ENCODE peak calls at places on chromosomes 3 and 15, in ten cellular contexts. C is astrocyte, V is DND-41, D is aorta, H is A549, N is HepG2, R is esophagus squamous epithelium, Z is psoas muscle, B is right atrium auricular region, J is H9. T is an unnamed sample.

GRCh38 chr15:38275951-38276350 is 23.3 kb downstream of the SPRED1 start:
- DNase-seq in R (no peak), D (no peak), J (no peak), N (no peak), C (peak; percentile 49), H (no peak), Z (no peak), B (no peak), V (no peak), T (no peak)

GRCh38 chr3:173411288-173412064 is 13.9 kb downstream of the NLGN1 start:
- DNase-seq in V (no peak), Z (no peak), D (no peak), H (no peak), N (peak; percentile 9), C (peak; percentile 38), B (no peak), R (no peak), J (no peak), T (no peak)

GRCh38 chr15:94397377-94397776 is 166.0 kb downstream of the MCTP2 start:
- DNase-seq in R (no peak), C (no peak), D (no peak), N (no peak), H (no peak), V (no peak), B (no peak), J (no peak), Z (no peak), T (no peak)

GRCh38 chr3:64209866-64210609 is 15.2 kb downstream of the PRICKLE2 start:
- DNase-seq in R (no peak), J (no peak), D (peak; percentile 92), H (no peak), B (peak; percentile 90), C (peak; percentile 80), N (no peak), Z (peak; percentile 80), V (no peak), T (no peak)

GRCh38 chr3:16513141-16514020 is at the start of gene RFTN1:
- DNase-seq in C (peak; percentile 54), H (no peak), N (no peak), R (no peak), J (peak; percentile 45), V (peak; percentile 73), D (peak; percentile 81), Z (peak; percentile 56), B (no peak), T (no peak)

GRCh38 chr3:178097576-178097975 is 438.7 kb upstream of the KCNMB2 start:
- DNase-seq in B (no peak), D (no peak), Z (peak; percentile 19), J (no peak), V (no peak), N (no peak), R (no peak), H (no peak), C (peak; percentile 85), T (no peak)

GRCh38 chr3:192887047-192887446 is 30.6 kb downstream of the MB21D2 start:
- DNase-seq in H (no peak), R (no peak), N (peak; percentile 38), B (peak; percentile 69), Z (no peak), J (no peak), C (peak; percentile 97), V (no peak), D (no peak), T (no peak)

GRCh38 chr3:97559398-97559797 is 205.2 kb upstream of the ARL6 start:
- DNase-seq in Z (no peak), D (no peak), V (no peak), N (no peak), R (no peak), B (no peak), J (no peak), H (no peak), C (no peak), T (no peak)

GRCh38 chr3:187165144-187165543 is 25.8 kb upstream of the RPL39L start:
- DNase-seq in C (peak; percentile 37), D (no peak), B (no peak), N (peak; percentile 58), R (no peak), V (peak; percentile 11), Z (no peak), J (peak; percentile 80), H (peak; percentile 21), T (peak; percentile 76)

GRCh38 chr3:31704651-31705179 is 172.0 kb downstream of the STT3B start:
- DNase-seq in J (no peak), D (peak; percentile 68), Z (peak; percentile 50), B (peak; percentile 55), C (peak; percentile 51), R (no peak), V (peak; percentile 8), H (peak; percentile 62), N (no peak), T (no peak)

GRCh38 chr3:123584284-123584987 is 417 bp downstream of the HACD2 start:
- DNase-seq in Z (peak; percentile 60), V (no peak), R (no peak), H (peak; percentile 23), J (no peak), C (no peak), B (no peak), N (no peak), D (no peak), T (no peak)

GRCh38 chr3:16987141-16987540 is 102.4 kb downstream of the PLCL2 start:
- DNase-seq in D (no peak), C (no peak), H (no peak), V (no peak), B (no peak), J (no peak), R (no peak), N (no peak), Z (no peak), T (no peak)

GRCh38 chr3:45948409-45948808 is 5.1 kb downstream of the CXCR6 start:
- DNase-seq in C (peak; percentile 82), H (no peak), D (no peak), V (no peak), J (no peak), N (no peak), Z (no peak), R (no peak), B (no peak), T (no peak)

DNA sequence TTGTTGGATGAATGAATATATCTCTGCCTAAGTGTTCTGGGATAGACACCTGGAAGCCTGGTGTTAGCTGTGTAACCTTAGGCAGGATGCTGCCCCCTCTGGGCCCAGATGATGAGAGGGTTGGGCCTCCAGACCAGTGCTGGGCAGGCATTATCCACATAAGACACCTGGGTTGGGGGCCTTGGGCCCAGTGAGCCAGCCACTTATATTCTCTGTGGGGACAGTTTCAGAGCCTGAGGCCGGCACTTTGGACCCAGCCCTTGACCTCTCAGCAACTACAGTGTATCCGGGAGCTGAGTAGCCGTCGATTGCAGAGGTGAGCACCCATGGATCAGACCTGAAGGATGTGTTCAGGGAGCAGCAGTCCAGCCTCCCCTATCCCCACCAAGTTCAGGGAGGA is 2.2 kb downstream of the HEMK1 start:
- DNase-seq in H (no peak), B (no peak), D (no peak), J (no peak), N (no peak), Z (no peak), V (peak; percentile 45), C (no peak), R (no peak), T (no peak)
- H3K4me1 ChIP-seq in H (peaks cover 20% of the 10 kb centered on the region), B (no peaks in the 10 kb centered on the region), D (no peaks in the 10 kb centered on the region), J (no peaks in the 10 kb centered on the region), N (peaks cover 54% of the 10 kb centered on the region), Z (peaks cover 15% of the 10 kb centered on the region), V (peaks cover 88% of the 10 kb centered on the region), C (peaks cover 5% of the 10 kb centered on the region), R (peaks cover 9% of the 10 kb centered on the region), T (peaks cover 3% of the 10 kb centered on the region)

GRCh38 chr15:65259367-65259781 is 27.3 kb downstream of the PARP16 start:
- DNase-seq in V (no peak), H (no peak), B (peak; percentile 66), R (no peak), C (no peak), J (no peak), D (peak; percentile 51), Z (peak; percentile 62), N (no peak), T (no peak)
- H3K4me1 ChIP-seq in V (no peaks in the 10 kb centered on the region), H (no peaks in the 10 kb centered on the region), B (no peaks in the 10 kb centered on the region), R (no peaks in the 10 kb centered on the region), C (no peaks in the 10 kb centered on the region), J (no peaks in the 10 kb centered on the region), D (no peaks in the 10 kb centered on the region), Z (no peaks in the 10 kb centered on the region), N (peaks cover 6% of the 10 kb centered on the region), T (no peaks in the 10 kb centered on the region)

DNA sequence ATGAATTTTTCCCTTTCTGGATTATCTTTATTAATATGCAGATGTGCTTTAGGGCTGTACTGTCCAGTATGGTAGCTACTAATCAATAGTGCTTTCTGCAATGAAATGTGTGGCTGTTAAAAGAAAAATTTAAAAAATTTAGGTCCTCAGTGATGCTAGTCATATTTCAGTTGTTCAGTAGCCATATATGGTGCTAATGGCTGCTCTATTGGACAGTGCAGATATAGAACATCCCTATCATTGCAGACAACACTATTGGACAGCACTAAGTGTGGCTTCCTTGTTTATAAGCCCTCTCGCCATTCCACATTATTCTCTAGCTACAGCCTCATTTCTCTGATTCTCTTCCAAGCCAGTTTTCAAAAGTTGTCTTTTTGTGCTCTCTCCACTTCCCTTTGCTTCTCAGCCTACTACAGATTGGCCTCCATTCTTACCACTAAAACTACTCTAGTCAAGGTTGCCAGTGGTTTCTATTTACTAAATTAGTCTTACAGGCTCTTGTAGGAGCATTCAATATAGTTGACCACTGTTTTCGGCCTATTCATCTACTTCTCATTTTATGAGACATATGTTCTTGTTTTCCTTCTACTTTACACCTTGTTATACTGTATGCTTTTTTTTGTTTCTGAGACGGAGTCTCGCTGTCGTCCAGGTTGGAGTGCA is 9.5 kb downstream of the MAPK6 start:
- DNase-seq in Z (no peak), C (no peak), R (no peak), V (no peak), D (no peak), J (no peak), H (no peak), N (no peak), B (no peak), T (no peak)
- H3K4me1 ChIP-seq in Z (peaks cover 22% of the 10 kb centered on the region), C (peaks cover 3% of the 10 kb centered on the region), R (peaks cover 4% of the 10 kb centered on the region), V (no peaks in the 10 kb centered on the region), D (no peaks in the 10 kb centered on the region), J (peaks cover 2% of the 10 kb centered on the region), H (peaks cover 34% of the 10 kb centered on the region), N (peaks cover 55% of the 10 kb centered on the region), B (no peaks in the 10 kb centered on the region), T (no peaks in the 10 kb centered on the region)

GRCh38 chr15:75693501-75694240 is 19.0 kb downstream of the CSPG4 start:
- DNase-seq in B (no peak), Z (no peak), R (no peak), D (no peak), N (no peak), H (no peak), J (no peak), C (peak; percentile 77), V (no peak), T (no peak)

GRCh38 chr15:75694241-75695182 is 18.1 kb downstream of the CSPG4 start:
- DNase-seq in H (peak; percentile 71), B (peak; percentile 91), C (peak; percentile 98), Z (peak; percentile 83), V (peak; percentile 12), R (peak; percentile 15), N (peak; percentile 35), J (peak; percentile 74), D (peak; percentile 91), T (no peak)

GRCh38 chr15:75696303-75696657 is 16.4 kb downstream of the CSPG4 start:
- DNase-seq in J (no peak), V (no peak), R (no peak), N (no peak), H (no peak), B (no peak), D (no peak), C (no peak), Z (no peak), T (no peak)

GRCh38 chr15:75695634-75696302 is 16.9 kb downstream of the CSPG4 start:
- DNase-seq in J (no peak), H (no peak), R (no peak), C (no peak), V (no peak), N (no peak), B (no peak), D (no peak), Z (no peak), T (no peak)

GRCh38 chr15:75695206-75695605 is 17.4 kb downstream of the CSPG4 start:
- DNase-seq in B (no peak), C (no peak), R (no peak), Z (no peak), N (no peak), H (no peak), D (no peak), J (no peak), V (peak; percentile 15), T (no peak)
- H3K4me1 ChIP-seq in B (no peaks in the 10 kb centered on the region), C (peaks cover 47% of the 10 kb centered on the region), R (peaks cover 51% of the 10 kb centered on the region), Z (peaks cover 22% of the 10 kb centered on the region), N (peaks cover 34% of the 10 kb centered on the region), H (peaks cover 19% of the 10 kb centered on the region), D (no peaks in the 10 kb centered on the region), J (peaks cover 7% of the 10 kb centered on the region), V (no peaks in the 10 kb centered on the region), T (peaks cover 10% of the 10 kb centered on the region)

T was measured in iPS DF 6.9.